ENCODE peak calls at places on chromosomes 16 and 17, in seven cellular contexts. F is lower leg skin, R is tibial nerve, D is AG10803, L is brain microvascular endothelial cell, N is cardiac muscle cell, E is heart left ventricle. G is an unnamed sample.

GRCh38 chr17:10171581-10171981 is 26.8 kb downstream of the GAS7 start:
- DNase-seq in D (peak; percentile 37), R (no peak), F (no peak), E (no peak), N (peak; percentile 71), L (peak; percentile 11), G (no peak)

GRCh38 chr16:81780350-81780749 is 1.3 kb downstream of the PLCG2 start:
- DNase-seq in E (no peak), N (no peak), F (no peak), L (no peak), R (no peak), D (no peak), G (no peak)

GRCh38 chr16:80664798-80665197 is 124.0 kb downstream of the DYNLRB2 start:
- DNase-seq in R (no peak), E (no peak), D (no peak), L (no peak), N (no peak), F (no peak), G (no peak)

GRCh38 chr16:56332464-56333079 is 92.8 kb downstream of the AMFR start:
- DNase-seq in L (peak; percentile 35), R (peak; percentile 61), D (peak; percentile 74), E (peak; percentile 71), N (peak; percentile 67), F (peak; percentile 54), G (no peak)

GRCh38 chr17:63356275-63356905 is 89.7 kb downstream of the CYB561 start:
- DNase-seq in F (no peak), E (no peak), R (no peak), D (peak; percentile 98), L (peak; percentile 76), N (peak; percentile 79), G (no peak)

GRCh38 chr16:78562156-78562555 is 462.7 kb downstream of the WWOX start:
- DNase-seq in L (no peak), E (no peak), N (no peak), R (no peak), F (no peak), D (no peak), G (no peak)

GRCh38 chr16:3112881-3113574 is 642 bp downstream of the ZNF205 start:
- DNase-seq in E (no peak), F (no peak), N (peak; percentile 61), R (no peak), D (no peak), L (no peak), G (no peak)

GRCh38 chr16:75011634-75012307 is 12.9 kb downstream of the ZNRF1 start:
- DNase-seq in R (no peak), E (no peak), F (peak; percentile 52), L (peak; percentile 88), N (peak; percentile 86), D (peak; percentile 86), G (no peak)

GRCh38 chr17:58338907-58339774 is 10.5 kb upstream of the TSPOAP1 start:
- DNase-seq in R (no peak), E (peak; percentile 63), L (peak; percentile 51), D (peak; percentile 80), F (no peak), N (peak; percentile 87), G (no peak)

GRCh38 chr16:13316008-13316407 is 414.6 kb downstream of the SHISA9 start:
- DNase-seq in L (no peak), E (no peak), D (peak; percentile 82), N (no peak), F (no peak), R (no peak), G (no peak)

GRCh38 chr17:43976956-43977837 is 23.5 kb upstream of the PYY start:
- DNase-seq in D (no peak), E (no peak), F (no peak), L (no peak), R (no peak), N (no peak), G (no peak)

GRCh38 chr17:65553646-65554567 is 7.5 kb downstream of the AXIN2 start:
- DNase-seq in E (no peak), L (no peak), D (peak; percentile 84), R (no peak), F (no peak), N (peak; percentile 32), G (no peak)

GRCh38 chr16:85090166-85090565 is 22.1 kb downstream of the CIBAR2 start:
- DNase-seq in N (peak; percentile 62), F (no peak), E (no peak), L (peak; percentile 12), R (no peak), D (no peak), G (no peak)

GRCh38 chr16:58022601-58023371 is 2.8 kb upstream of the MMP15 start:
- DNase-seq in L (peak; percentile 29), R (peak; percentile 54), F (no peak), E (peak; percentile 89), D (peak; percentile 78), N (peak; percentile 82), G (no peak)

GRCh38 chr16:4214215-4214621 is 27.7 kb downstream of the SRL start:
- DNase-seq in N (peak; percentile 82), L (peak; percentile 79), R (no peak), E (peak; percentile 62), F (peak; percentile 40), D (peak; percentile 94), G (no peak)

GRCh38 chr17:75779250-75779986 is 5.2 kb upstream of the UNK start:
- DNase-seq in D (peak; percentile 100), E (peak; percentile 99), L (peak; percentile 99), F (peak; percentile 98), R (peak; percentile 95), N (peak; percentile 100), G (peak; percentile 73)
- TF ChIP-seq CTCF in D (no peak), E (no peak), L (no peak), F (peak; percentile 37), R (no peak), N (no peak), G (no peak)

GRCh38 chr16:5607169-5607568 is 509.6 kb upstream of the EEF2KMT start:
- DNase-seq in L (no peak), R (no peak), D (no peak), F (no peak), E (no peak), N (no peak), G (no peak)

GRCh38 chr16:5605404-5605803 is 507.8 kb upstream of the EEF2KMT start:
- DNase-seq in F (no peak), R (no peak), N (no peak), D (no peak), E (no peak), L (no peak), G (no peak)

GRCh38 chr16:5603836-5604235 is 506.2 kb upstream of the EEF2KMT start:
- DNase-seq in D (no peak), E (no peak), N (no peak), R (no peak), L (no peak), F (no peak), G (no peak)

DNA sequence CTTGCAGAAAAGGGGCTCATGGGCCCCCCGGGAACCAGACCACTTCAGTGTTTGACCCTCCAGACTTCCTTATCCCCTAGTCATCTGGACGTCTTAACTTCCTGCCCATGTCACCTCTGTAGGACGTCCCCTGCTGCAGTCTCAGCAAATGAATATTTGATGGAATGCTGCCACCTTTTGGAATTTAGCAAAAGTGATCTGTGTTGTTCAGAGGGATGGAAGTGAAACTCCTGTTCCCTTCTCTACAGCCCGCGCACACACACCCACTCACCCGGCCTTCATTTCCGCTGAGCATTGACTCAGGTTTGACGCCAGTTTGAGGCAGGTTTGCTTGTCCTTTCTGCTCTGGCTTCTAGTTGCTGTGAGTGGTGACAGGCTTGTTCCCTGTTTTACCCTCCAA is 507.2 kb upstream of the EEF2KMT start:
- DNase-seq in L (no peak), E (no peak), N (no peak), R (no peak), F (no peak), D (no peak), G (no peak)
- TF ChIP-seq CTCF in L (no peak), E (no peak), N (no peak), R (no peak), F (no peak), D (no peak), G (no peak)

GRCh38 chr17:28792877-28793666 is 49.3 kb downstream of the TRAF4 start:
- DNase-seq in R (no peak), E (no peak), D (no peak), N (peak; percentile 35), F (no peak), L (no peak), G (no peak)
- TF ChIP-seq CTCF in R (no peak), E (no peak), D (no peak), N (no peak), F (no peak), L (no peak), G (no peak)

GRCh38 chr17:76147211-76148014 is 6.4 kb upstream of the FOXJ1 start:
- DNase-seq in N (peak; percentile 50), L (no peak), F (no peak), R (no peak), D (peak; percentile 31), E (peak; percentile 15), G (no peak)
- TF ChIP-seq CTCF in N (peak; percentile 68), L (peak; percentile 62), F (no peak), R (peak; percentile 45), D (peak; percentile 68), E (peak; percentile 50), G (peak; percentile 8)

GRCh38 chr16:14436410-14436955 is 193.6 kb downstream of the PARN start:
- DNase-seq in N (no peak), D (no peak), E (no peak), R (no peak), L (no peak), F (no peak), G (no peak)
- TF ChIP-seq CTCF in N (no peak), D (no peak), E (no peak), R (no peak), L (no peak), F (no peak), G (no peak)

G was measured in omental fat pad.